ENCODE peak calls at places on chromosome 20, in five cellular contexts. One of them, this sample, is unnamed.
A peak's percentile ranks its signal among the peaks of the same experiment; 100 is the strongest.

GRCh38 chr20:46807998-46808397 is 86.6 kb upstream of the EYA2 start:
- DNase-seq in tibial nerve: no peak
- DNase-seq in CD8-positive, alpha-beta T cell: no peak
- DNase-seq in GM13977: no peak
- DNase-seq in fibroblast of mammary gland: no peak
- DNase-seq in this sample: no peak

GRCh38 chr20:56160956-56161355 is 87.6 kb upstream of the MC3R start:
- DNase-seq in tibial nerve: no peak
- DNase-seq in CD8-positive, alpha-beta T cell: no peak
- DNase-seq in GM13977: no peak
- DNase-seq in fibroblast of mammary gland: no peak
- DNase-seq in this sample: no peak

GRCh38 chr20:42864116-42864515 is 325.6 kb downstream of the PTPRT start:
- DNase-seq in tibial nerve: no peak
- DNase-seq in CD8-positive, alpha-beta T cell: no peak
- DNase-seq in GM13977: no peak
- DNase-seq in fibroblast of mammary gland: no peak
- DNase-seq in this sample: no peak

GRCh38 chr20:47795214-47795667 is 10.0 kb upstream of the SULF2 start:
- DNase-seq in tibial nerve: no peak
- DNase-seq in CD8-positive, alpha-beta T cell: no peak
- DNase-seq in GM13977: no peak
- DNase-seq in fibroblast of mammary gland: no peak
- DNase-seq in this sample: no peak

GRCh38 chr20:41279546-41280225 is 37.8 kb downstream of the ZHX3 start:
- DNase-seq in tibial nerve: no peak
- DNase-seq in CD8-positive, alpha-beta T cell: no peak
- DNase-seq in GM13977: peak; percentile 26
- DNase-seq in fibroblast of mammary gland: no peak
- DNase-seq in this sample: no peak

GRCh38 chr20:10919549-10920140 is 245.8 kb upstream of the JAG1 start:
- DNase-seq in tibial nerve: no peak
- DNase-seq in CD8-positive, alpha-beta T cell: no peak
- DNase-seq in GM13977: no peak
- DNase-seq in fibroblast of mammary gland: peak; percentile 86
- DNase-seq in this sample: peak; percentile 16

GRCh38 chr20:11372831-11373230 is 544.9 kb upstream of the BTBD3 start:
- DNase-seq in tibial nerve: no peak
- DNase-seq in CD8-positive, alpha-beta T cell: no peak
- DNase-seq in GM13977: no peak
- DNase-seq in fibroblast of mammary gland: no peak
- DNase-seq in this sample: no peak

GRCh38 chr20:19493794-19494495 is 264.1 kb upstream of the RIN2 start:
- DNase-seq in tibial nerve: no peak
- DNase-seq in CD8-positive, alpha-beta T cell: no peak
- DNase-seq in GM13977: no peak
- DNase-seq in fibroblast of mammary gland: no peak
- DNase-seq in this sample: no peak

GRCh38 chr20:59143326-59143725 is 20.3 kb upstream of the ZNF831 start:
- DNase-seq in tibial nerve: no peak
- DNase-seq in CD8-positive, alpha-beta T cell: no peak
- DNase-seq in GM13977: no peak
- DNase-seq in fibroblast of mammary gland: no peak
- DNase-seq in this sample: no peak

GRCh38 chr20:1897965-1898464 is 2.8 kb downstream of the SIRPA start:
- DNase-seq in tibial nerve: no peak
- DNase-seq in CD8-positive, alpha-beta T cell: no peak
- DNase-seq in GM13977: peak; percentile 77
- DNase-seq in fibroblast of mammary gland: peak; percentile 31
- DNase-seq in this sample: no peak

GRCh38 chr20:9071976-9072726 is 3.3 kb downstream of the PLCB4 start:
- DNase-seq in tibial nerve: no peak
- DNase-seq in CD8-positive, alpha-beta T cell: no peak
- DNase-seq in GM13977: no peak
- DNase-seq in fibroblast of mammary gland: no peak
- DNase-seq in this sample: no peak

GRCh38 chr20:7855545-7855944 is 84.7 kb downstream of the HAO1 start:
- DNase-seq in tibial nerve: no peak
- DNase-seq in CD8-positive, alpha-beta T cell: no peak
- DNase-seq in GM13977: no peak
- DNase-seq in fibroblast of mammary gland: no peak
- DNase-seq in this sample: no peak

GRCh38 chr20:10524034-10524476 is 89.0 kb downstream of the SLX4IP start:
- DNase-seq in tibial nerve: peak; percentile 66
- DNase-seq in CD8-positive, alpha-beta T cell: no peak
- DNase-seq in GM13977: no peak
- DNase-seq in fibroblast of mammary gland: peak; percentile 76
- DNase-seq in this sample: no peak

GRCh38 chr20:57618091-57618765 is 2.0 kb downstream of the ZBP1 start:
- DNase-seq in tibial nerve: no peak
- DNase-seq in CD8-positive, alpha-beta T cell: no peak
- DNase-seq in GM13977: no peak
- DNase-seq in fibroblast of mammary gland: no peak
- DNase-seq in this sample: peak; percentile 9

GRCh38 chr20:44495802-44496481 is 20.3 kb downstream of the TTPAL start:
- DNase-seq in tibial nerve: no peak
- DNase-seq in CD8-positive, alpha-beta T cell: no peak
- DNase-seq in GM13977: peak; percentile 22
- DNase-seq in fibroblast of mammary gland: peak; percentile 100
- DNase-seq in this sample: peak; percentile 99

GRCh38 chr20:44031001-44031574 is 116.4 kb downstream of the TOX2 start:
- DNase-seq in tibial nerve: no peak
- DNase-seq in CD8-positive, alpha-beta T cell: no peak
- DNase-seq in GM13977: no peak
- DNase-seq in fibroblast of mammary gland: no peak
- DNase-seq in this sample: no peak

GRCh38 chr20:8073024-8073832 is 53.7 kb upstream of the TMX4 start:
- DNase-seq in tibial nerve: no peak
- DNase-seq in CD8-positive, alpha-beta T cell: no peak
- DNase-seq in GM13977: no peak
- DNase-seq in fibroblast of mammary gland: peak; percentile 86
- DNase-seq in this sample: peak; percentile 52

GRCh38 chr20:46563170-46563847 is 12.9 kb upstream of the OCSTAMP start:
- DNase-seq in tibial nerve: no peak
- DNase-seq in CD8-positive, alpha-beta T cell: no peak
- DNase-seq in GM13977: no peak
- DNase-seq in fibroblast of mammary gland: no peak
- DNase-seq in this sample: no peak

GRCh38 chr20:10228330-10228729 is 9.7 kb downstream of the SNAP25 start:
- DNase-seq in tibial nerve: no peak
- DNase-seq in CD8-positive, alpha-beta T cell: no peak
- DNase-seq in GM13977: no peak
- DNase-seq in fibroblast of mammary gland: no peak
- DNase-seq in this sample: no peak

GRCh38 chr20:2729791-2730190 is 37.2 kb downstream of the EBF4 start:
- DNase-seq in tibial nerve: no peak
- DNase-seq in CD8-positive, alpha-beta T cell: no peak
- DNase-seq in GM13977: no peak
- DNase-seq in fibroblast of mammary gland: no peak
- DNase-seq in this sample: peak; percentile 15

GRCh38 chr20:17735959-17736621 is 36.3 kb downstream of the BANF2 start:
- DNase-seq in tibial nerve: no peak
- DNase-seq in CD8-positive, alpha-beta T cell: no peak
- DNase-seq in GM13977: no peak
- DNase-seq in fibroblast of mammary gland: peak; percentile 38
- DNase-seq in this sample: peak; percentile 19

GRCh38 chr20:48718914-48719578 is 108.8 kb downstream of the PREX1 start:
- DNase-seq in tibial nerve: no peak
- DNase-seq in CD8-positive, alpha-beta T cell: peak; percentile 51
- DNase-seq in GM13977: no peak
- DNase-seq in fibroblast of mammary gland: no peak
- DNase-seq in this sample: no peak

GRCh38 chr20:12294684-12295083 is 377.0 kb downstream of the BTBD3 start:
- DNase-seq in tibial nerve: no peak
- DNase-seq in CD8-positive, alpha-beta T cell: no peak
- DNase-seq in GM13977: no peak
- DNase-seq in fibroblast of mammary gland: no peak
- DNase-seq in this sample: no peak

GRCh38 chr20:46709459-46710148 is at the start of gene SLC2A10:
- DNase-seq in tibial nerve: peak; percentile 51
- DNase-seq in CD8-positive, alpha-beta T cell: no peak
- DNase-seq in GM13977: peak; percentile 63
- DNase-seq in fibroblast of mammary gland: peak; percentile 55
- DNase-seq in this sample: peak; percentile 36

GRCh38 chr20:58891686-58892125 is 39.2 kb downstream of the GNAS start:
- DNase-seq in tibial nerve: no peak
- DNase-seq in CD8-positive, alpha-beta T cell: peak; percentile 40
- DNase-seq in GM13977: no peak
- DNase-seq in fibroblast of mammary gland: peak; percentile 33
- DNase-seq in this sample: peak; percentile 19

DNA sequence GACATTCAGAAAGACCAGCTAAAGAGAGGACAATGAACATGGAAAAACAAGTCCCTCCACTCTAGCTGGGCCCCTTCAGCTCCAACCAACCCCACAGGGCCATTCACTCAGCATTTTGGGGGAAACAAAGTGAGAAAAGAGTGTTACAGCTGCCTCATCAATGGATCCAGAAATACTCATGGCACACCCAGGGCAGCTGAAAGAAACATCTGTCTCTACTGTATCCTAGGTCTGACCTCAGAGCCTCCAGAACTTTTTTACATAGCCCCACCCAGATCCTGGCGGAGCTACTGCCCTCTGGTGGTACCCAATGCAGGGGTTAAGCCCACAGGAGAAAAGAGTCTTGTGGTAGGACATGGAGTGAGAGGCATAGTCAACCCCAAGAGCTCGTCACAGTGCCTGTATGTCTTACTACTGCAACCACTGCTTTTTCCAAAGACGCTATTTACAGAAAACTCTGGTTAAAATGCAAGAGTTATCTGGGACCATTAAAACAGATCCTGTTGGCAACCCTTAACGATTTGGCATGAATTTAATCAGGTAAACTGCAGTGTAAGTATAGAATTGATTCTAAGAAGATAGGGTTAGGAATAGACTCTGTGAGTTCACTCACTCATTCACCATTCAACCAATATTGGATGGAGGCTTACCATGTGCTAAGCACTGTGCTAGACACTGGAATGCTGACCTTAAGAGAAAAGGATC is 37.4 kb upstream of the FAM83C start:
- DNase-seq in tibial nerve: no peak
- DNase-seq in CD8-positive, alpha-beta T cell: peak; percentile 10
- DNase-seq in GM13977: peak; percentile 45
- DNase-seq in fibroblast of mammary gland: peak; percentile 74
- DNase-seq in this sample: no peak
- TF ChIP-seq CTCF in tibial nerve: peak; percentile 20
- TF ChIP-seq CTCF in CD8-positive, alpha-beta T cell: no peak
- TF ChIP-seq CTCF in GM13977: peak; percentile 65
- TF ChIP-seq CTCF in fibroblast of mammary gland: peak; percentile 71
- TF ChIP-seq CTCF in this sample: peak; percentile 82

GRCh38 chr20:34311118-34312023 is 8.2 kb upstream of the AHCY start:
- DNase-seq in tibial nerve: no peak
- DNase-seq in CD8-positive, alpha-beta T cell: no peak
- DNase-seq in GM13977: no peak
- DNase-seq in fibroblast of mammary gland: peak; percentile 31
- DNase-seq in this sample: no peak
- TF ChIP-seq CTCF in tibial nerve: no peak
- TF ChIP-seq CTCF in CD8-positive, alpha-beta T cell: no peak
- TF ChIP-seq CTCF in GM13977: peak; percentile 8
- TF ChIP-seq CTCF in fibroblast of mammary gland: peak; percentile 16
- TF ChIP-seq CTCF in this sample: peak; percentile 45

GRCh38 chr20:50243610-50244351 is 53.2 kb downstream of the CEBPB start:
- DNase-seq in tibial nerve: no peak
- DNase-seq in CD8-positive, alpha-beta T cell: no peak
- DNase-seq in GM13977: no peak
- DNase-seq in fibroblast of mammary gland: no peak
- DNase-seq in this sample: no peak
- TF ChIP-seq CTCF in tibial nerve: no peak
- TF ChIP-seq CTCF in CD8-positive, alpha-beta T cell: no peak
- TF ChIP-seq CTCF in GM13977: no peak
- TF ChIP-seq CTCF in fibroblast of mammary gland: no peak
- TF ChIP-seq CTCF in this sample: no peak

DNA sequence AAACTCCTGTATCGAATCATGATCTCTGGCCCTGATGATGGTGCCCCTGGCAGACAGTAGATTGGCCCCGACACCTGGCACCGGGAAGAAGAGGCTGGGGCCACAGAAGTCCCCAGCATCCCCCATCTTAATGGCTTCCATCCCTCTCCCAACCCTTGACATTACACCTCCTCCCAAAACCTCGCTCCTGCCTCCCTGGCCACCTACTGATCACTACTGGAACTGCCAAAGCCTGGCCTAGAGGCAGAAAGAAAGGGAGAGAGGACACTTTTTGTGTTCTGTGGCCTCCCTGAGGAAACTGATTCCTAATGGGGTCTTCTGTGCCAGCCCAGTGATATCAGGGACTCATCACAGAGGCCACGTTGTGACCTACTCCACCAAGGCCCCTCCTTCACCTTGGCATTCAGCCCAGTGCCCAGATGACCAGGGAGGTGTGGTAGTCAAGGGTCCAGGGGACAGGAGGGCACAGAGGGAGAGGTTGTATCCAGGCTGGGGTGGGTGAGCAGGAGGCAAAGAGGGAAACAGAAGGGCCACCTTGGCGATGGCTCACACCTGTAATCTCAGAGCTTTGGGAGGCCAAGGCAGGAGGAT is 6.1 kb downstream of the C20orf173 start:
- DNase-seq in tibial nerve: peak; percentile 22
- DNase-seq in CD8-positive, alpha-beta T cell: peak; percentile 17
- DNase-seq in GM13977: peak; percentile 45
- DNase-seq in fibroblast of mammary gland: peak; percentile 7
- DNase-seq in this sample: peak; percentile 16
- TF ChIP-seq CTCF in tibial nerve: peak; percentile 24
- TF ChIP-seq CTCF in CD8-positive, alpha-beta T cell: no peak
- TF ChIP-seq CTCF in GM13977: peak; percentile 47
- TF ChIP-seq CTCF in fibroblast of mammary gland: peak; percentile 67
- TF ChIP-seq CTCF in this sample: peak; percentile 74

DNA sequence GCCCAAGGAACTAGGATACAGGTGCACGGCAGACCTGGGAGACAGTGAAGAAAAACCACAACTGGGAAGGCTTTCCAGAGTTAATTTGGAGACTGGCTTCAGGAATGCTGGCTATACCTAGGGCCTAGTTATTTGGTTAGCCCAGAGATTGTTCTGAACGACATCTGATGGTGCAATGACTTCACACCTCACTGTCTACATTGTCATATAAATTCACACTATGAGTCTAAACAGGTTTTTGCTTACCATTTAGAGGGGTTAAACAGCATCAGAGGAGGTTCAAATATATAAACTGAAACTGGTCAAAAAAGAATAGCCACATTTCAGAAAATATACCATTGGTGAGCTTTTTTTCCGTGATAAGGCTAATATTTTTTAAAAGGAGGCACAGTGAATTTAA is 16.7 kb downstream of the UBE2V1 start:
- DNase-seq in tibial nerve: no peak
- DNase-seq in CD8-positive, alpha-beta T cell: no peak
- DNase-seq in GM13977: no peak
- DNase-seq in fibroblast of mammary gland: no peak
- DNase-seq in this sample: no peak
- TF ChIP-seq CTCF in tibial nerve: no peak
- TF ChIP-seq CTCF in CD8-positive, alpha-beta T cell: no peak
- TF ChIP-seq CTCF in GM13977: no peak
- TF ChIP-seq CTCF in fibroblast of mammary gland: no peak
- TF ChIP-seq CTCF in this sample: no peak